ENCODE peak calls at places on chromosomes 11 and 22, in seven cellular contexts. J, T, Z, Y, N, V and K are unnamed samples.
A peak's percentile ranks its signal among the peaks of the same experiment; 100 is the strongest.

GRCh38 chr11:117154468-117154867 is 10.4 kb downstream of the PAFAH1B2 start:
- DNase-seq in T (no peak), Y (no peak), N (no peak), Z (no peak), J (no peak), V (no peak), K (no peak)

GRCh38 chr11:120568572-120569307 is 57.2 kb downstream of the GRIK4 start:
- DNase-seq in T (no peak), Y (no peak), Z (no peak), J (no peak), N (no peak), V (no peak), K (no peak)

GRCh38 chr11:83456075-83456474 is 169.9 kb upstream of the CCDC90B start:
- DNase-seq in T (no peak), Y (no peak), N (no peak), Z (no peak), V (no peak), J (no peak), K (no peak)

GRCh38 chr22:22880645-22881044 is 7.0 kb upstream of the IGLL5 start:
- DNase-seq in Y (no peak), V (no peak), Z (no peak), T (no peak), N (no peak), J (no peak), K (no peak)

GRCh38 chr11:26201411-26201810 is 130.5 kb upstream of the ANO3 start:
- DNase-seq in V (peak; percentile 46), Z (peak; percentile 52), J (no peak), T (no peak), Y (no peak), N (no peak), K (no peak)

GRCh38 chr11:102407901-102408300 is 44.7 kb downstream of the TMEM123 start:
- DNase-seq in N (no peak), V (no peak), Y (no peak), T (no peak), Z (no peak), J (no peak), K (no peak)

GRCh38 chr11:117385471-117385870 is 57.8 kb downstream of the CEP164 start:
- DNase-seq in J (no peak), T (no peak), Z (no peak), Y (no peak), N (no peak), V (no peak), K (no peak)

GRCh38 chr11:77589181-77589520 is 602 bp upstream of the AQP11 start:
- DNase-seq in T (no peak), J (no peak), Z (no peak), Y (no peak), V (no peak), N (no peak), K (no peak)

GRCh38 chr11:64242920-64243854 is 2.3 kb downstream of the FKBP2 start:
- DNase-seq in Z (no peak), J (no peak), Y (no peak), V (no peak), N (no peak), T (no peak), K (no peak)

GRCh38 chr11:118581057-118581456 is 8.8 kb downstream of the ARCN1 start:
- DNase-seq in Y (no peak), Z (no peak), J (no peak), T (no peak), N (no peak), V (no peak), K (no peak)

GRCh38 chr11:91081440-91082088 is 858.7 kb upstream of the CHORDC1 start:
- DNase-seq in Z (peak; percentile 35), N (no peak), V (peak; percentile 59), Y (no peak), J (no peak), T (peak; percentile 10), K (no peak)

GRCh38 chr11:45248501-45249011 is 37.6 kb downstream of the SYT13 start:
- DNase-seq in Z (no peak), T (no peak), Y (no peak), J (no peak), V (no peak), N (no peak), K (no peak)

GRCh38 chr11:38169286-38169685 is 1571.2 kb upstream of the RAG2 start:
- DNase-seq in N (no peak), T (no peak), V (peak; percentile 71), Y (no peak), J (no peak), Z (peak; percentile 73), K (no peak)

GRCh38 chr11:133821776-133822175 is 23.5 kb downstream of the SPATA19 start:
- DNase-seq in N (peak; percentile 68), Z (no peak), Y (peak; percentile 38), V (no peak), T (no peak), J (no peak), K (no peak)

GRCh38 chr11:121535122-121535796 is 82.5 kb upstream of the SORL1-AS1 start:
- DNase-seq in Z (no peak), Y (no peak), J (no peak), V (no peak), T (no peak), N (no peak), K (no peak)

GRCh38 chr11:125345706-125346561 is 150.1 kb downstream of the FEZ1 start:
- DNase-seq in Y (peak; percentile 28), T (no peak), Z (peak; percentile 92), N (peak; percentile 66), V (peak; percentile 81), J (peak; percentile 1), K (peak; percentile 93)

GRCh38 chr11:10298342-10298741 is 4.3 kb upstream of the SBF2 start:
- DNase-seq in Y (no peak), J (no peak), N (peak; percentile 77), T (peak; percentile 81), V (no peak), Z (peak; percentile 93), K (no peak)

GRCh38 chr11:41201156-41201555 is 258.3 kb downstream of the LRRC4C start:
- DNase-seq in V (peak; percentile 29), Y (peak; percentile 26), N (no peak), T (no peak), J (no peak), Z (peak; percentile 30), K (no peak)

GRCh38 chr11:95641506-95641905 is 148.1 kb downstream of the FAM76B start:
- DNase-seq in N (peak; percentile 38), J (no peak), V (no peak), T (no peak), Z (no peak), Y (no peak), K (peak; percentile 62)

GRCh38 chr11:131824766-131825165 is 454.4 kb downstream of the NTM start:
- DNase-seq in Y (no peak), V (no peak), N (no peak), T (no peak), Z (no peak), J (no peak), K (no peak)

GRCh38 chr22:38943181-38943580 is 14.2 kb upstream of the APOBEC3A start:
- DNase-seq in Y (no peak), T (no peak), N (no peak), V (no peak), Z (no peak), J (no peak), K (no peak)

DNA sequence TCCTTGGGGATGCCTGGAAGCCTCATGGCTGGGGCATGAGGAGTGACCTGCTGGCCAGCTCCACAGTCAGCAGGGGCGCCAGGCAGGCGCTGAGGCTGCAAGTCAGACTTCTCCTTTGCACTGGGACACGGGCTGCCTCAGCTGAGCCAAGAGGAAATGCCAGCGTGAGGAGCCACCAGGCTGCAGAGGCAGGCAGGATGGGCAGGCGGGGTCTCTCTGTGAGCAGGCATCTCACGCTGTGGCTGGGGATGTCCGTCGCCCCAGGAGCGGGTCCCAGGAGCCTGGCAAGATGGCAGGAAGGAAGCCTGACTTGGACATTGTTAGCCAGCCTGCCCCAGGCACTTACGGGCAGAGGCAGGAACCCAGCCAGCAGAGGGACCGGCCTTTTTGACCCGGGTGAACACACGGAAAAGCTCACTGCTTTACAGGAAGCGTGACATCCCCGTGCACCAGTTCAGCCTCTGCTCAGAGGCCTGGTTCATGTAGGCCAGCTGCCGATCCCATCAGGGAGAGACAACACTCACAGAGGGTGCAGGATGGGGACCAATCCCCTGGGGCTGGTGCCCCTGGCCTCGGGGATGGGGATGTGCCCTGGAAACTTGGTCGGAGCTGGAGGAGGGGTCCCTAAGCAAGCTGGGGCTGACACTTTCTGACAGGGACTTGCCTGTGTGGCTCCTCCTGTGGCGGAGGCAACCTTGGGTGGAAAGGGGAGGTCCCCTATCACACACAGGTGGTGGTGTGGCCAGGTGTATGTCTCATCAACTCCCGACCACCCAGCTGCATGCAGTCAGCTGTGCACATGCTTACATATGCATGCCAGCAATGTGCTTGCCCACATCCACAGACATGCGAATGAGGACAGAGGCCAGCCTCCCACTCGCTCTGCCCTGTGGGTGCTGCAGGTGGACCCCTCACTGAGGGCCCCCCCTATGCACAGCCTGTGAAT is 10.0 kb downstream of the GNB1L start:
- DNase-seq in Y (peak; percentile 77), N (no peak), Z (no peak), T (peak; percentile 28), V (no peak), J (no peak), K (no peak)
- TF ChIP-seq CTCF in Y (peak; percentile 2), N (no peak), Z (no peak), T (peak; percentile 9), V (no peak), J (no peak), K (no peak)

GRCh38 chr11:114820621-114821020 is 142.3 kb downstream of the NXPE2 start:
- DNase-seq in V (no peak), J (no peak), Z (no peak), Y (no peak), T (no peak), N (no peak), K (no peak)
- TF ChIP-seq CTCF in V (no peak), J (no peak), Z (no peak), Y (no peak), T (no peak), N (no peak), K (no peak)

GRCh38 chr22:40057652-40058051 is 62.9 kb downstream of the FAM83F start:
- DNase-seq in T (no peak), V (no peak), Z (no peak), J (no peak), N (no peak), Y (no peak), K (no peak)

GRCh38 chr22:40054486-40054885 is 59.7 kb downstream of the FAM83F start:
- DNase-seq in Z (no peak), V (no peak), N (no peak), Y (no peak), J (no peak), T (no peak), K (no peak)

GRCh38 chr22:40055143-40055926 is 60.6 kb downstream of the FAM83F start:
- DNase-seq in N (peak; percentile 38), Z (no peak), J (no peak), Y (peak; percentile 31), V (no peak), T (no peak), K (no peak)

GRCh38 chr22:40056163-40056958 is 61.6 kb downstream of the FAM83F start:
- DNase-seq in Z (no peak), T (no peak), V (no peak), Y (no peak), N (no peak), J (no peak), K (no peak)

GRCh38 chr22:40058265-40058664 is 63.5 kb downstream of the FAM83F start:
- DNase-seq in V (no peak), J (no peak), N (no peak), T (no peak), Z (no peak), Y (no peak), K (no peak)
- TF ChIP-seq CTCF in V (no peak), J (no peak), N (no peak), T (no peak), Z (no peak), Y (no peak), K (no peak)

GRCh38 chr11:35009191-35009940 is 92.9 kb downstream of the PDHX start:
- DNase-seq in J (no peak), V (peak; percentile 83), N (no peak), T (no peak), Y (no peak), Z (peak; percentile 92), K (no peak)
- TF ChIP-seq CTCF in J (no peak), V (no peak), N (no peak), T (no peak), Y (no peak), Z (peak; percentile 4), K (no peak)